ENCODE peak calls at places on chromosomes 4 and X, in eight cellular contexts. P, A, D, G, J, E, Q and Z are unnamed samples.

GRCh38 chr4:18733956-18734872 is 712.7 kb upstream of the LCORL start:
- DNase-seq in P (no peak), A (no peak), D (no peak), G (no peak), J (no peak), E (no peak), Q (no peak), Z (no peak)

GRCh38 chr4:3372933-3373465 is 68.8 kb upstream of the HGFAC start:
- DNase-seq in P (no peak), A (no peak), D (peak; percentile 37), G (no peak), J (no peak), E (no peak), Q (no peak), Z (no peak)

GRCh38 chrX:39592776-39593175 is 505.0 kb downstream of the BCOR start:
- DNase-seq in P (no peak), A (no peak), D (no peak), G (no peak), J (no peak), E (no peak), Q (no peak), Z (no peak)

GRCh38 chr4:158302076-158302866 is 92.0 kb downstream of the TMEM144 start:
- DNase-seq in P (no peak), A (no peak), D (no peak), G (no peak), J (peak; percentile 76), E (no peak), Q (no peak), Z (no peak)

GRCh38 chr4:155248002-155248896 is 39.8 kb downstream of the NPY2R start:
- DNase-seq in P (no peak), A (no peak), D (no peak), G (no peak), J (no peak), E (peak; percentile 70), Q (no peak), Z (no peak)

GRCh38 chr4:82715731-82716617 is 82.6 kb downstream of the SCD5 start:
- DNase-seq in P (no peak), A (no peak), D (no peak), G (no peak), J (no peak), E (no peak), Q (peak; percentile 36), Z (no peak)

GRCh38 chr4:58983887-58984286 is 1873.7 kb upstream of the IGFBP7 start:
- DNase-seq in P (no peak), A (no peak), D (no peak), G (no peak), J (no peak), E (no peak), Q (no peak), Z (no peak)

GRCh38 chr4:15674926-15675325 is 6.7 kb upstream of the FAM200B start:
- DNase-seq in P (no peak), A (no peak), D (no peak), G (no peak), J (no peak), E (no peak), Q (no peak), Z (no peak)

GRCh38 chr4:102430511-102430910 is 70.6 kb upstream of the NFKB1 start:
- DNase-seq in P (no peak), A (no peak), D (no peak), G (no peak), J (peak; percentile 50), E (peak; percentile 21), Q (no peak), Z (no peak)

GRCh38 chr4:970854-971520 is 2.4 kb downstream of the DGKQ start:
- DNase-seq in P (no peak), A (no peak), D (no peak), G (no peak), J (no peak), E (no peak), Q (no peak), Z (no peak)

GRCh38 chr4:47835489-47835888 is 2.4 kb downstream of the CORIN start:
- DNase-seq in P (no peak), A (no peak), D (no peak), G (no peak), J (no peak), E (peak; percentile 51), Q (no peak), Z (no peak)

GRCh38 chr4:36533944-36534343 is 252.5 kb downstream of the DTHD1 start:
- DNase-seq in P (no peak), A (no peak), D (no peak), G (no peak), J (no peak), E (no peak), Q (no peak), Z (no peak)

GRCh38 chr4:24808261-24808660 is 12.9 kb downstream of the SOD3 start:
- DNase-seq in P (no peak), A (no peak), D (no peak), G (no peak), J (no peak), E (no peak), Q (no peak), Z (no peak)

GRCh38 chrX:20362268-20363002 is 95.7 kb upstream of the RPS6KA3 start:
- DNase-seq in P (no peak), A (no peak), D (no peak), G (no peak), J (peak; percentile 46), E (no peak), Q (peak; percentile 93), Z (no peak)

GRCh38 chrX:20363003-20363674 is 96.4 kb upstream of the RPS6KA3 start:
- DNase-seq in P (no peak), A (no peak), D (no peak), G (no peak), J (no peak), E (no peak), Q (no peak), Z (no peak)

GRCh38 chrX:20364238-20364637 is 97.5 kb upstream of the RPS6KA3 start:
- DNase-seq in P (no peak), A (no peak), D (no peak), G (no peak), J (no peak), E (no peak), Q (no peak), Z (no peak)

GRCh38 chrX:20361890-20362262 is 95.2 kb upstream of the RPS6KA3 start:
- DNase-seq in P (no peak), A (no peak), D (no peak), G (no peak), J (no peak), E (no peak), Q (peak; percentile 72), Z (peak; percentile 20)

GRCh38 chrX:20361081-20361889 is 94.6 kb upstream of the RPS6KA3 start:
- DNase-seq in P (no peak), A (no peak), D (no peak), G (no peak), J (no peak), E (no peak), Q (peak; percentile 56), Z (no peak)
- TF ChIP-seq POLR2AphosphoS5 in P (no peak), A (no peak), D (no peak), G (no peak), J (no peak), E (no peak), Q (peak; percentile 49), Z (no peak)

DNA sequence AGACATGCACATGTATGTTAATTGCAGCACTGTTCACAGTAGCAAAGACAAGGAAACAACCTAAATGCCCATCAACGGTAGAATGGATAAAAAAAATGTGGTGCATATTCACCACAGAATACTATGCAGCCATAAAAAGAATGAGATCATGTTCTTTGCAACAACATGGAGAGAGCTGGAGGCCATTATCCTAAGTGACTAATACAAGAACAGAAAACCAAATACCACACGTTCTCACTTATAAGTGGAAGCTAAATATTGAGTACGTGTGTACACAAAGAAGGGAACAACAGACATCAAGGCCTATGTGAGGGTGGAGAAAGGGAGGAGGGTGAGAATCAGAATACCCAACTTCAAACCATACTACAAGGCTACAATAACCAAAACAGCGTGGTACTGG is 17.4 kb upstream of the LNX1 start:
- DNase-seq in P (no peak), A (no peak), D (no peak), G (no peak), J (no peak), E (no peak), Q (no peak), Z (no peak)
- TF ChIP-seq EZH2 in P (no peak), A (no peak), D (no peak), G (no peak), J (no peak), E (no peak), Q (no peak), Z (no peak)

DNA sequence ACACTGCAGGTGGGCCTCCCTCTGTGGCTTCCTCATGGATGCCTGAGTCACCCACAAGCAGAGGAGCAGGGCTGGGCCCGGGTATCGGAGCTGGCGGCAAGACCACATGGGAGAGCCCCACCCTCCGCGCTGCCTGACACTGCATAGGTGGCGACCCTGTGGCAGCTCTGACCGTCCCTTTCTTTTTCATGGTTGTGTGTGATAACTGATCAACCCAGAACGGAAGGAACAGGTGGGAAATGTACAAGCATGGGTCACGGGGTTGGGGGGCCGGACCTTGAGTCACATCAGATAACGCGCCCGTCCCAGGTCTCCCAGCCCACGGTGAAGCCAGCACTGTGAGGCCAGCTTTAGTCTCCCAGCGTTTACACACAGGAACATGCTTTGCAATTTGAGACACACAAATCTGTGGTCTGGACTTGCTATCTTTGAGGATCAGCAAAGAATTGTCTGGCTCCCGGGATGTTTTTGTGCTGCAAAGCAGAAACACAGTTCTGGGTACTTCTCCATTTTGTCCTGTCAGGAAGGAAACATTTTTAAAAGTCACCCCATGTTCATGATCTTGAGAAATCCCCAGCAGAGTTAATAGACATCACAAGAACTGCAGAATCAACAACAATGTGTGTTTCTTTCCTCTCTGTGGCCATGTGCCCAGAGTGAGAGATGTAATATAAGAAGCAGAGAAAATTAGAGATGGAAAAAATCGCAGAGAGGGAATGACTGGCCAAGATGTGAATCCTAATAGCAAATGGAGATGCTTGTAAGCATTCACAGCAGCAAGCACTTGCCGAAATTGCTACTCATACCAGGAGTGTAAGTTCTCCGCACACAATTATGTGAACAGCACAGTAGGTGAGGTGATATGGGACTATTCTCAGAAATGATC is 70.1 kb upstream of the CBR4 start:
- DNase-seq in P (peak; percentile 19), A (no peak), D (peak; percentile 51), G (no peak), J (peak; percentile 87), E (no peak), Q (peak; percentile 88), Z (peak; percentile 26)
- TF ChIP-seq POLR2AphosphoS5 in P (no peak), A (no peak), D (peak; percentile 42), G (no peak), J (no peak), E (no peak), Q (no peak), Z (no peak)

GRCh38 chrX:17859609-17860178 is 1.4 kb downstream of the RAI2 start:
- DNase-seq in P (no peak), A (no peak), D (no peak), G (no peak), J (no peak), E (peak; percentile 11), Q (no peak), Z (no peak)
- TF ChIP-seq EZH2 in P (no peak), A (no peak), D (no peak), G (peak; percentile 62), J (peak; percentile 72), E (peak; percentile 59), Q (no peak), Z (no peak)

DNA sequence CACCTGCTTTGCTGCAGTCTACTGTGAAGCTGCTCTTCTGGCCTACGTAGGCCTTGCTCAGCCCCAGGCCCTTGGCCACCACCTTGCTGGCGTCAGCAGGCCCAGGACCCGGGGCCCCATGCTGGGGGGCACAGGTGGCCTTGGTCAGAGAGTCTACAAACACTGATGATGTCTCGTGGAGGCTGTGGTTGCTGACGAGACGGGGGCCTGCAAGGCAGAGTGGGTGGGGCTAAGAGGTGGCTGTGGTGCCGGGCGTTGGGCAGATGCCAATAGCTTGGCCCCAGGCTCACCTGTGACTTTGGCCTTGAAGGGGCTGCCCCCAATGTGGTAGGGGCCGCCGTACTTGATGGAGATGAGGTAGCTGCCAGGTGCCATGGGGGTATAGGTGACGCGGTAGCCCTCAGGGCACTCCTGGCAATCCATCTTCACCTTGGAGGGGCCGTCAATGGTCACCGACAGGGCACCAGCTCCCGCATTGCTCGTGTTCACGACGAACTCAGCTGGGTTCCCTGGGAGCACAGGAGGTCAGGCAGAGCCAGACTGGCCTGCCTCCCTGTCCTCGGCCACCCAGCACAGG is 25.0 kb downstream of the FLNA start:
- DNase-seq in P (no peak), A (no peak), D (no peak), G (no peak), J (no peak), E (no peak), Q (no peak), Z (no peak)
- TF ChIP-seq POLR2AphosphoS5 in P (no peak), A (no peak), D (no peak), G (peak; percentile 15), J (no peak), E (no peak), Q (no peak), Z (no peak)